ENCODE peak calls at places on chromosomes 4 and X, in four cellular contexts. N is kidney; F is CD8-positive, alpha-beta memory T cell; Q is thoracic aorta. U is an unnamed sample.

GRCh38 chr4:15913631-15913970 is 24.9 kb downstream of the FGFBP1 start:
- DNase-seq in N (no peak), F (no peak), Q (no peak), U (no peak)

GRCh38 chr4:144627663-144628076 is 18.3 kb upstream of the HHIP start:
- DNase-seq in N (no peak), F (no peak), Q (no peak), U (no peak)

GRCh38 chrX:40853004-40853815 is 117.9 kb upstream of the MED14 start:
- DNase-seq in N (no peak), F (no peak), Q (no peak), U (no peak)

GRCh38 chr4:73440653-73441052 is 4.6 kb downstream of the AFP start:
- DNase-seq in N (no peak), F (no peak), Q (no peak), U (no peak)

GRCh38 chr4:163548481-163549243 is 54.2 kb downstream of the TMA16 start:
- DNase-seq in N (no peak), F (no peak), Q (no peak), U (no peak)

GRCh38 chr4:1644906-1645657 is 39.0 kb downstream of the FAM53A start:
- DNase-seq in N (peak; percentile 73), F (no peak), Q (no peak), U (no peak)

GRCh38 chrX:97260679-97261078 is 377.0 kb downstream of the RPA4 start:
- DNase-seq in N (no peak), F (no peak), Q (no peak), U (no peak)

GRCh38 chr4:139814285-139815015 is 148.8 kb downstream of the MGST2 start:
- DNase-seq in N (no peak), F (no peak), Q (no peak), U (no peak)

GRCh38 chr4:163665521-163666334 is 171.2 kb downstream of the TMA16 start:
- DNase-seq in N (no peak), F (no peak), Q (no peak), U (no peak)

GRCh38 chrX:45191820-45192409 is 8.8 kb downstream of the DIPK2B start:
- DNase-seq in N (peak; percentile 23), F (no peak), Q (no peak), U (no peak)

GRCh38 chr4:845233-845835 is 19.4 kb upstream of the CPLX1 start:
- DNase-seq in N (peak; percentile 42), F (no peak), Q (no peak), U (no peak)

GRCh38 chrX:44234541-44234940 is 108.9 kb downstream of the EFHC2 start:
- DNase-seq in N (no peak), F (no peak), Q (no peak), U (no peak)

GRCh38 chrX:12975999-12976558 is 1.2 kb downstream of the TMSB4X start:
- DNase-seq in N (peak; percentile 79), F (no peak), Q (no peak), U (no peak)

GRCh38 chrX:12977761-12978204 is 2.9 kb downstream of the TMSB4X start:
- DNase-seq in N (no peak), F (no peak), Q (no peak), U (no peak)

GRCh38 chrX:12979011-12979629 is 4.2 kb downstream of the TMSB4X start:
- DNase-seq in N (no peak), F (no peak), Q (no peak), U (no peak)

GRCh38 chrX:12979630-12980015 is 4.7 kb downstream of the TMSB4X start:
- DNase-seq in N (no peak), F (no peak), Q (no peak), U (no peak)

GRCh38 chrX:12978205-12979010 is 3.5 kb downstream of the TMSB4X start:
- DNase-seq in N (peak; percentile 82), F (peak; percentile 47), Q (no peak), U (peak; percentile 88)
- H3K4me1 ChIP-seq in N (peaks cover 3% of the 10 kb centered on the region), F (peaks cover 49% of the 10 kb centered on the region), Q (no peaks in the 10 kb centered on the region), U (peaks cover 50% of the 10 kb centered on the region)

GRCh38 chr4:3522651-3523050 is 9.6 kb downstream of the LRPAP1 start:
- DNase-seq in N (peak; percentile 38), F (no peak), Q (no peak), U (no peak)
- H3K36me3 ChIP-seq in N (peaks cover 55% of the 10 kb centered on the region), F (peaks cover 22% of the 10 kb centered on the region), Q (peaks cover 66% of the 10 kb centered on the region), U (peaks cover 52% of the 10 kb centered on the region)

GRCh38 chr4:123606946-123607542 is 210.4 kb downstream of the SPRY1 start:
- DNase-seq in N (no peak), F (no peak), Q (no peak), U (no peak)
- H3K4me1 ChIP-seq in N (no peaks in the 10 kb centered on the region), F (no peaks in the 10 kb centered on the region), Q (no peaks in the 10 kb centered on the region), U (no peaks in the 10 kb centered on the region)

GRCh38 chr4:106320235-106320634 is 3.9 kb downstream of the AIMP1 start:
- DNase-seq in N (no peak), F (no peak), Q (no peak), U (no peak)

GRCh38 chr4:106325800-106326199 is 9.4 kb downstream of the AIMP1 start:
- DNase-seq in N (no peak), F (no peak), Q (no peak), U (no peak)

GRCh38 chr4:106317815-106318214 is 1.5 kb downstream of the AIMP1 start:
- DNase-seq in N (no peak), F (no peak), Q (no peak), U (no peak)

GRCh38 chr4:106318511-106318910 is 2.2 kb downstream of the AIMP1 start:
- DNase-seq in N (no peak), F (no peak), Q (no peak), U (no peak)

DNA sequence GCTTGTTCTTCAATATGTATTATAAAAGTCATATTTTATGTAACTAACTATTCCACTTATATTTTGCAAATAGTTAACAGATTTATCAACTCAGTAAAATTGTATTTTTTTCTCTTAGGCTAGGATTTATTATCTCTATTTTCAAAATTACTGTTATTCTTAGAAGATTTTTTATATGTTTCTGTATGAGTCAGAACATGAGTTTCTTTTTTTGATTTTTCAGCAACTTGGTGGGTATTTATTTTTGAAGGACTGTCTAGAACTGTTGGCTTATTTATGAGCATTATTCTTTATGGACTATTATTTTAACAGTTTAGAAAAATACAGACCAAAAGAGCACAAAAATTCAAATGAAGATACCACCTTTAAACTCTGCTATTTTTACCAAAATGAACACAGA is 6.8 kb downstream of the AIMP1 start:
- DNase-seq in N (no peak), F (no peak), Q (no peak), U (no peak)
- H3K36me3 ChIP-seq in N (peaks cover 6% of the 10 kb centered on the region), F (peaks cover 9% of the 10 kb centered on the region), Q (peaks cover 15% of the 10 kb centered on the region), U (peaks cover 20% of the 10 kb centered on the region)

DNA sequence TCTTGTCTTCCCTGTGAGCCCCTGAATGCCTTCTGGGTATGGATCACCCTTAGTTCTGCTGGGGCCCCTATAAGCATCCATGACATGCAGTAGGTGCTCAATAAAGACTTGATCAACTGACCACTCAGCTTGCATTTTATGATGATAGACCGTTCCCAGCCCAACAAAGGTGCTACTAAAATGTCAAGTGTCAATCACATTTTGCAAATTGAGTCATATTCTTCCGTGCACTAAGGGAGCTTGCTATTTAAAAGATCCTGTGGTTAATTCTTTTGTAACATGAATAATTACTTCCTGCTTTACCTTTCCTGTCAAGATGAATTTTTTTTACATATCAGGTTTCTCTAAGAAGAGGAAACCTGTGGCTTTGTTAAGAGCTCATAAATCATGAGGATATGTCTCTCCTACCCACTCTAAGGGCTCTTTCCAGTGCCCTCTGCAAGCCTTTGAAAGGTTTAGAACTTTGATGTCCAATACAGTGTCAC is 47.6 kb downstream of the SH3KBP1 start:
- DNase-seq in N (no peak), F (no peak), Q (no peak), U (peak; percentile 43)
- H3K4me1 ChIP-seq in N (no peaks in the 10 kb centered on the region), F (peaks cover 34% of the 10 kb centered on the region), Q (no peaks in the 10 kb centered on the region), U (peaks cover 55% of the 10 kb centered on the region)

DNA sequence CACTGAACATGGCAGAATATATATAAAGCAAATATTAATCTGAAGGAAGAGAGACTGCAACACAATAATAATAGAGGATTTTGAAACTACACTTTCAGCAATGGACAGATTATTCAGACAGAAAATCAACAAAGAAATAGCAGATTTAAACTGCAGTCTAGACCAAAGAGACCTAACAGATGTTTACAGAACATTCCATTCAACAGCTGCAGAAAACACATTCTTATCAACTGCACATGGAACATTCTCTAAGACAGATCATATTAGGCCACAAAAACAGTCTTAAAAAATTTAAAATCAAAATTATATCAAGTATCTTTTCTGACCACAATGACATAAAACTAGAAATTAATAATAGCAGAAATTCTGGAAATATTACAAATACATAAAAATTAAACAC is 27.1 kb downstream of the CENPE start:
- DNase-seq in N (no peak), F (no peak), Q (no peak), U (no peak)
- H3K36me3 ChIP-seq in N (no peaks in the 10 kb centered on the region), F (no peaks in the 10 kb centered on the region), Q (no peaks in the 10 kb centered on the region), U (no peaks in the 10 kb centered on the region)

U was measured in CD4-positive, alpha-beta memory T cell.